ENCODE peak calls at places on chromosomes 3 and 15, in five cellular contexts. E, R, M, W and Z are unnamed samples.
A peak's percentile ranks its signal among the peaks of the same experiment; 100 is the strongest.

GRCh38 chr3:45592830-45593707 is 1.5 kb upstream of the LIMD1 start:
- DNase-seq in M (peak; percentile 94), R (peak; percentile 93), W (peak; percentile 59), E (peak; percentile 96), Z (peak; percentile 73)

GRCh38 chr3:158247288-158247687 is 137.4 kb downstream of the RSRC1 start:
- DNase-seq in M (no peak), W (no peak), E (no peak), R (no peak), Z (no peak)

GRCh38 chr15:64014995-64015394 is 31.3 kb downstream of the DAPK2 start:
- DNase-seq in E (no peak), R (no peak), W (no peak), M (no peak), Z (no peak)

GRCh38 chr3:32401541-32402052 is 9.9 kb downstream of the CMTM7 start:
- DNase-seq in R (peak; percentile 73), M (peak; percentile 88), E (peak; percentile 82), W (peak; percentile 33), Z (peak; percentile 32)

GRCh38 chr3:120160050-120160449 is 65.8 kb upstream of the GSK3B start:
- DNase-seq in W (no peak), R (peak; percentile 99), M (peak; percentile 99), E (peak; percentile 78), Z (no peak)

GRCh38 chr15:75024102-75024636 is 779 bp downstream of the PPCDC start:
- DNase-seq in R (peak; percentile 25), M (peak; percentile 47), E (no peak), W (no peak), Z (no peak)

GRCh38 chr15:33068531-33068990 is 126.0 kb downstream of the FMN1 start:
- DNase-seq in W (no peak), E (peak; percentile 89), R (peak; percentile 90), M (no peak), Z (no peak)

GRCh38 chr3:153291052-153291689 is 129.1 kb downstream of the RAP2B start:
- DNase-seq in E (no peak), M (peak; percentile 35), R (peak; percentile 68), W (no peak), Z (no peak)

GRCh38 chr3:82055792-82056191 is 294.3 kb upstream of the GBE1 start:
- DNase-seq in W (no peak), E (no peak), M (no peak), R (peak; percentile 74), Z (no peak)

GRCh38 chr15:50710585-50710984 is 24.0 kb upstream of the TRPM7 start:
- DNase-seq in W (no peak), M (no peak), E (no peak), R (no peak), Z (no peak)

GRCh38 chr15:89656116-89656815 is 999 bp upstream of the KIF7 start:
- DNase-seq in W (no peak), M (no peak), E (no peak), R (no peak), Z (no peak)

GRCh38 chr3:8886556-8886955 is 76.7 kb downstream of the RAD18 start:
- DNase-seq in E (no peak), W (no peak), R (no peak), M (peak; percentile 38), Z (no peak)

GRCh38 chr3:10973196-10973595 is 19.4 kb upstream of the SLC6A1 start:
- DNase-seq in R (no peak), E (no peak), W (no peak), M (no peak), Z (no peak)

GRCh38 chr3:43214616-43215015 is 71.7 kb upstream of the SNRK start:
- DNase-seq in E (no peak), W (no peak), R (peak; percentile 93), M (no peak), Z (no peak)

GRCh38 chr3:188370081-188370830 is 216.3 kb downstream of the LPP start:
- DNase-seq in W (no peak), M (peak; percentile 36), R (peak; percentile 54), E (no peak), Z (no peak)

GRCh38 chr3:50268703-50269451 is at the start of gene SEMA3B:
- DNase-seq in W (no peak), E (peak; percentile 88), M (no peak), R (peak; percentile 76), Z (no peak)

GRCh38 chr15:76974456-76975083 is 20.4 kb upstream of the PSTPIP1 start:
- DNase-seq in W (no peak), E (no peak), R (no peak), M (no peak), Z (no peak)

GRCh38 chr3:138712086-138712485 is 103.5 kb downstream of the FAIM start:
- DNase-seq in M (no peak), E (no peak), R (no peak), W (no peak), Z (no peak)

GRCh38 chr3:152222327-152222726 is 46.4 kb upstream of the MBNL1 start:
- DNase-seq in W (no peak), E (no peak), M (peak; percentile 70), R (peak; percentile 43), Z (no peak)

GRCh38 chr15:71411538-71412482 is 296.5 kb downstream of the THSD4 start:
- DNase-seq in R (no peak), E (peak; percentile 76), M (peak; percentile 42), W (no peak), Z (no peak)

GRCh38 chr3:51929420-51930003 is 12.2 kb downstream of the RRP9 start:
- DNase-seq in W (no peak), E (no peak), M (no peak), R (peak; percentile 36), Z (no peak)

GRCh38 chr3:37040231-37040630 is 46.9 kb downstream of the MLH1 start:
- DNase-seq in R (peak; percentile 19), E (no peak), W (no peak), M (no peak), Z (no peak)

GRCh38 chr15:39799552-39800011 is 16.9 kb upstream of the FSIP1 start:
- DNase-seq in E (peak; percentile 53), M (no peak), W (no peak), R (no peak), Z (no peak)

GRCh38 chr3:189041482-189042090 is 130.2 kb upstream of the TPRG1 start:
- DNase-seq in M (peak; percentile 57), E (no peak), W (peak; percentile 33), R (peak; percentile 80), Z (no peak)

GRCh38 chr15:42843699-42844098 is 76.9 kb downstream of the TTBK2 start:
- DNase-seq in E (no peak), M (no peak), W (no peak), R (no peak), Z (no peak)

GRCh38 chr15:50549326-50549725 is 2.9 kb upstream of the USP50 start:
- DNase-seq in R (no peak), M (no peak), W (no peak), E (no peak), Z (no peak)

GRCh38 chr3:141444586-141445285 is 42.1 kb upstream of the RASA2 start:
- DNase-seq in E (no peak), M (peak; percentile 41), R (no peak), W (no peak), Z (no peak)

GRCh38 chr3:29555590-29555989 is 274.7 kb downstream of the RBMS3 start:
- DNase-seq in E (no peak), W (no peak), R (no peak), M (peak; percentile 75), Z (no peak)

GRCh38 chr3:131796558-131796957 is 238.3 kb downstream of the CPNE4 start:
- DNase-seq in M (no peak), W (no peak), R (no peak), E (no peak), Z (no peak)

GRCh38 chr3:62159056-62159455 is 214.3 kb downstream of the FEZF2 start:
- DNase-seq in W (no peak), M (no peak), E (no peak), R (no peak), Z (no peak)

GRCh38 chr3:59545369-59545768 is 495.5 kb upstream of the CFAP20DC start:
- DNase-seq in E (no peak), M (no peak), R (peak; percentile 16), W (no peak), Z (no peak)

DNA sequence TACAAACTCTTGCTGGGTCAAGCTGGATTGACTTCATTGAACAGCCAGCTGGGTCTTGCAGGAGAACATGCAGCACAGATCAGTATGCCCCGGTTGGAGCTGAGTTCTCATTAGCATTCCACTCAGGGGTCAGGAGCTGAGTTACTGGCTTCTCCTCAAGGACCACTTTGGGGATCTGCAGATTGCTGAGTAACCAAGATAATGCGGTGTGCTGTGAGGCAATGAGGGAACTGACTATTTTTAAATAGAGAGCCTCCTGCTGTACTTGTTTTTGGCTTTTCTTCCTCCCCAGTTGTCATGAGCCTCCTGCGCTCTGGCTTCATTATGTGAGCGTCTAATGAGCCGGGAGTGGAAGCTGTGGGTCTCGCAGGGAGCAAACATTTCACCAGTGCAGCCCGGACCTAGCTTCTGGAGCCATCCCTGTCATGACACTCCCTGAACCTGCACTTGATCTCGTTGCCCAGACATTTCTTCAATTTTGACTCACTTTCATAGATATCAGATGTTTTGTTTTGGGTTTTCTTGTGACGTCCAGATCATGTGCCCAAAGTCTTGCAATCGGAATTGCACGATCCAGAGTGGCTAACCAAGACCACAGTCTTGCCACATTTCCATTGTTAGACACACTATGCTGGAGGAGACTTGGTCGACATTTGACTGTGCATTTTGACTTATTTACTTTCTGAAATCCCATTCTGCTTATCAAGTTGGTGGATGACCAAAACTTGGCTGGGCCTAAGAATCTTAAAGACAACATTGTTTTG is 327.2 kb downstream of the LRTM1 start:
- DNase-seq in W (no peak), R (no peak), M (peak; percentile 38), E (no peak), Z (no peak)
- TF ChIP-seq CTCF in W (no peak), R (no peak), M (no peak), E (no peak), Z (no peak)

DNA sequence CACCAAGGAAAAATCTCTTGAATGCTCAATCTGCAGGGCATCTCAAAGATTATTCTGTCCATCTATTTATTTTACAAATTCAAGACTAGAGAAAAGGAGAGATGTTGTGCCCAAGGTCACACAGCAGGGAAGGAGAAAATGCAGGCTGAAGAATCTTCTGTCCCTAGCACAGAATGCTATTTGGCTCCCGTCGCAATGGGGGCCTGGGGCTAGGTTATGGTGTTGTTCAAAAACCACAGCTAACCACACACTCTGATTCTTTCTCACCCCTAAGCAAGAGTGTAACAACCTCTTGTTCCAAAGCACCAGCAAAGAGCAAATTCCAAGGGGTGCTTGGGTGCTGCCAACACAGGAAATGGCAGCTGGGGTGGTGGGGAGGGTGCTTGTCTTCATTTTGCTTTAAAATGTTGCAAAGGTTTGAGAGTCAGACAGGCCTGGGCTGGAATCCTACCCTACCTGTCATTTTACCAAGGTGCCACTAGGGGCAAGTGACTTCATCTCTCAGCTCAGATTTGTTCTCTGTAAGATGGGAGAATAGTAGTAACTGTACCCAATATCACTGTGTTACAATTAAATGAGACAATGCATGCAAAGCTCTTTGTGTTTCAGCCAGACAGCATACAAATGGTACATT is 112.5 kb downstream of the ADAMTS9 start:
- DNase-seq in R (peak; percentile 46), M (peak; percentile 40), E (no peak), W (no peak), Z (no peak)
- TF ChIP-seq CTCF in R (peak; percentile 68), M (peak; percentile 56), E (peak; percentile 47), W (no peak), Z (peak; percentile 61)

GRCh38 chr3:126113733-126114132 is 29.8 kb upstream of the SLC41A3 start:
- DNase-seq in E (no peak), M (no peak), W (no peak), R (no peak), Z (no peak)
- TF ChIP-seq CTCF in E (peak; percentile 24), M (peak; percentile 36), W (no peak), R (peak; percentile 35), Z (peak; percentile 57)

DNA sequence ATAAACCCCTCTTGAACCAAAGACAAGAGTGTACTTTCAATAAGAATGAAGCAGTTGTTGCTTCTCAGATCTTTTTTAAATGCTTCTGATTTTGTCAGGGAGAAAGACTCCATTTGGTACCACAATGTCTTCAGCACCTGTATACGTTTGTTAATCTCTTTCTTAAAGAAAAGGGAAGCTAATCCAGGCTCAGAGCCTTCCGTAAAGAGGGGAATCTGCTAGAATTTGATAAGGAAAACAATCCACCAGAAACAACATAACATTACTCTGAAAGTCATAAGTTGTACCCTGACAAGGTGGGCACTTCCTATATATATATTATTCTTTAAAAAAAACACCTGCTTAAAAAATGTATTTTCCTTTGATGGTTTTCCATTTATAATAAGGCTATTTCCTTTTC is 19.8 kb downstream of the SH3BP5 start:
- DNase-seq in E (no peak), R (no peak), M (no peak), W (no peak), Z (no peak)
- TF ChIP-seq CTCF in E (no peak), R (no peak), M (no peak), W (no peak), Z (no peak)